ENCODE peak calls at places on chromosomes 5 and 9, in five cellular contexts. D is NCI-H1436; Q is AG08395; Y is stimulated activated CD8-positive, alpha-beta memory T cell treated with anti-CD3 and anti-CD28 coated beads, Interleukin-12 subunit alpha, Interleukin-12 subunit beta, amount 100 ng/mL, for 1 hour; H is SHP77 treated with DMSO at 0.1 percent for 48 hours. W is an unnamed sample.

GRCh38 chr9:69411931-69412740 is 87.1 kb downstream of the ENTREP1 start:
- DNase-seq in D (no peak), Q (no peak), Y (no peak), H (no peak), W (no peak)

GRCh38 chr5:39919876-39920275 is 495.1 kb upstream of the DAB2 start:
- DNase-seq in D (no peak), Q (no peak), Y (no peak), H (no peak), W (no peak)

GRCh38 chr5:95953026-95953425 is 8.6 kb downstream of the ELL2 start:
- DNase-seq in D (no peak), Q (no peak), Y (no peak), H (no peak), W (no peak)

GRCh38 chr5:58404734-58405133 is 55.2 kb downstream of the PLK2 start:
- DNase-seq in D (no peak), Q (no peak), Y (no peak), H (no peak), W (no peak)

GRCh38 chr9:9563817-9564216 is 1049.0 kb downstream of the PTPRD start:
- DNase-seq in D (no peak), Q (no peak), Y (no peak), H (no peak), W (no peak)

GRCh38 chr5:142749321-142749720 is 20.9 kb upstream of the ARHGAP26 start:
- DNase-seq in D (no peak), Q (no peak), Y (no peak), H (no peak), W (no peak)

GRCh38 chr5:22889714-22890113 is 36.6 kb upstream of the CDH12 start:
- DNase-seq in D (no peak), Q (no peak), Y (no peak), H (no peak), W (peak)

GRCh38 chr9:85262333-85262732 is 479.4 kb downstream of the AGTPBP1 start:
- DNase-seq in D (no peak), Q (no peak), Y (no peak), H (no peak), W (no peak)

GRCh38 chr9:133153227-133154096 is 10.3 kb downstream of the GBGT1 start:
- DNase-seq in D (no peak), Q (no peak), Y (no peak), H (no peak), W (no peak)

GRCh38 chr5:5221731-5222130 is 81.6 kb downstream of the ADAMTS16 start:
- DNase-seq in D (no peak), Q (no peak), Y (no peak), H (no peak), W (no peak)

GRCh38 chr5:63963080-63963735 is 963 bp upstream of the HTR1A start:
- DNase-seq in D (peak), Q (peak), Y (no peak), H (peak), W (peak)

GRCh38 chr5:75522025-75522424 is 10.3 kb downstream of the POLK start:
- DNase-seq in D (no peak), Q (no peak), Y (no peak), H (no peak), W (no peak)

GRCh38 chr5:1918488-1919208 is 35.9 kb upstream of the IRX4 start:
- DNase-seq in D (no peak), Q (no peak), Y (no peak), H (no peak), W (no peak)

GRCh38 chr5:157670662-157671591 is at the start of gene C5orf52:
- DNase-seq in D (no peak), Q (peak), Y (no peak), H (no peak), W (peak)

GRCh38 chr5:97534166-97534565 is 351.1 kb upstream of the RIOK2 start:
- DNase-seq in D (no peak), Q (peak), Y (no peak), H (peak), W (peak)

GRCh38 chr9:12722131-12722530 is 28.9 kb downstream of the TYRP1 start:
- DNase-seq in D (no peak), Q (no peak), Y (no peak), H (no peak), W (no peak)

GRCh38 chr9:2241875-2242741 is 227.0 kb downstream of the SMARCA2 start:
- DNase-seq in D (peak), Q (peak), Y (peak), H (peak), W (peak)

GRCh38 chr9:135531096-135531495 is 9.9 kb downstream of the LCN1 start:
- DNase-seq in D (no peak), Q (no peak), Y (no peak), H (no peak), W (no peak)

GRCh38 chr5:172602712-172603289 is 38.3 kb upstream of the NEURL1B start:
- DNase-seq in D (no peak), Q (no peak), Y (no peak), H (no peak), W (no peak)

GRCh38 chr5:40797273-40798011 is 732 bp downstream of the PRKAA1 start:
- DNase-seq in D (peak), Q (peak), Y (peak), H (peak), W (peak)

GRCh38 chr5:74798977-74799911 is 32.2 kb downstream of the NSA2 start:
- DNase-seq in D (no peak), Q (no peak), Y (no peak), H (no peak), W (no peak)

GRCh38 chr9:109826554-109826953 is 46.6 kb downstream of the PALM2AKAP2 start:
- DNase-seq in D (no peak), Q (no peak), Y (no peak), H (no peak), W (peak)

GRCh38 chr5:32520326-32520725 is 65.0 kb upstream of the SUB1 start:
- DNase-seq in D (no peak), Q (no peak), Y (no peak), H (no peak), W (no peak)

GRCh38 chr9:6187272-6187671 is 28.3 kb upstream of the IL33 start:
- DNase-seq in D (no peak), Q (no peak), Y (no peak), H (no peak), W (no peak)

GRCh38 chr5:176132471-176133288 is 105.5 kb upstream of the SIMC1 start:
- DNase-seq in D (no peak), Q (no peak), Y (no peak), H (no peak), W (no peak)

GRCh38 chr5:3107118-3107517 is 355.6 kb upstream of the IRX2 start:
- DNase-seq in D (no peak), Q (no peak), Y (no peak), H (no peak), W (no peak)

GRCh38 chr5:74240783-74241750 is 399.5 kb downstream of the ENC1 start:
- DNase-seq in D (no peak), Q (peak), Y (no peak), H (no peak), W (no peak)

GRCh38 chr5:117454716-117455212 is 880.1 kb upstream of the SEMA6A start:
- DNase-seq in D (peak), Q (peak), Y (no peak), H (peak), W (peak)

GRCh38 chr5:108380531-108381021 is 1.3 kb downstream of the FBXL17 start:
- DNase-seq in D (peak), Q (peak), Y (peak), H (no peak), W (peak)

GRCh38 chr9:108151161-108151586 is 661.6 kb upstream of the KLF4 start:
- DNase-seq in D (no peak), Q (peak), Y (no peak), H (no peak), W (no peak)

GRCh38 chr5:6243706-6244105 is 134.6 kb downstream of the MED10 start:
- DNase-seq in D (no peak), Q (no peak), Y (no peak), H (no peak), W (no peak)

GRCh38 chr5:102481044-102481715 is 17.6 kb downstream of the SLCO6A1 start:
- DNase-seq in D (peak), Q (no peak), Y (no peak), H (peak), W (peak)

GRCh38 chr5:133635051-133635450 is 22.7 kb upstream of the FSTL4 start:
- DNase-seq in D (no peak), Q (peak), Y (no peak), H (no peak), W (no peak)

GRCh38 chr9:122291458-122291857 is 26.8 kb downstream of the MRRF start:
- DNase-seq in D (no peak), Q (no peak), Y (no peak), H (no peak), W (no peak)

GRCh38 chr5:96187309-96188027 is 225.8 kb upstream of the ELL2 start:
- DNase-seq in D (no peak), Q (no peak), Y (no peak), H (no peak), W (no peak)